ENCODE peak calls at places on chromosomes 1 and 21, in seven cellular contexts. One of them, this sample, is unnamed.

GRCh38 chr21:46196733-46197132 is 12.5 kb upstream of the SPATC1L start:
- DNase-seq in dorsolateral prefrontal cortex: no peak
- DNase-seq in cardiac muscle cell: no peak
- DNase-seq in fibroblast of lung: no peak
- DNase-seq in heart left ventricle: no peak
- DNase-seq in A549: no peak
- DNase-seq in brain microvascular endothelial cell: no peak
- DNase-seq in this sample: no peak

GRCh38 chr1:30908886-30909777 is 574 bp upstream of the SDC3 start:
- DNase-seq in brain microvascular endothelial cell: no peak
- DNase-seq in heart left ventricle: peak; percentile 42
- DNase-seq in fibroblast of lung: no peak
- DNase-seq in cardiac muscle cell: peak; percentile 46
- DNase-seq in A549: no peak
- DNase-seq in dorsolateral prefrontal cortex: peak; percentile 54
- DNase-seq in this sample: no peak

GRCh38 chr21:27425574-27425973 is 458.7 kb upstream of the ADAMTS5 start:
- DNase-seq in A549: no peak
- DNase-seq in cardiac muscle cell: no peak
- DNase-seq in dorsolateral prefrontal cortex: no peak
- DNase-seq in brain microvascular endothelial cell: no peak
- DNase-seq in fibroblast of lung: peak; percentile 68
- DNase-seq in heart left ventricle: no peak
- DNase-seq in this sample: no peak

GRCh38 chr21:42346441-42346840 is 4.4 kb downstream of the TFF2 start:
- DNase-seq in dorsolateral prefrontal cortex: no peak
- DNase-seq in A549: no peak
- DNase-seq in fibroblast of lung: no peak
- DNase-seq in cardiac muscle cell: no peak
- DNase-seq in heart left ventricle: no peak
- DNase-seq in brain microvascular endothelial cell: no peak
- DNase-seq in this sample: no peak

GRCh38 chr21:33660406-33660805 is 18.1 kb downstream of the ITSN1 start:
- DNase-seq in heart left ventricle: no peak
- DNase-seq in dorsolateral prefrontal cortex: no peak
- DNase-seq in brain microvascular endothelial cell: no peak
- DNase-seq in A549: no peak
- DNase-seq in cardiac muscle cell: no peak
- DNase-seq in fibroblast of lung: no peak
- DNase-seq in this sample: no peak

GRCh38 chr1:78047131-78047530 is 1.4 kb downstream of the GIPC2 start:
- DNase-seq in dorsolateral prefrontal cortex: no peak
- DNase-seq in brain microvascular endothelial cell: no peak
- DNase-seq in fibroblast of lung: no peak
- DNase-seq in cardiac muscle cell: no peak
- DNase-seq in heart left ventricle: no peak
- DNase-seq in A549: no peak
- DNase-seq in this sample: no peak

GRCh38 chr1:170538687-170539086 is 6.7 kb downstream of the GORAB start:
- DNase-seq in cardiac muscle cell: no peak
- DNase-seq in brain microvascular endothelial cell: no peak
- DNase-seq in fibroblast of lung: no peak
- DNase-seq in dorsolateral prefrontal cortex: no peak
- DNase-seq in heart left ventricle: no peak
- DNase-seq in A549: no peak
- DNase-seq in this sample: no peak

GRCh38 chr1:26405281-26405915 is 5.2 kb upstream of the LIN28A start:
- DNase-seq in A549: no peak
- DNase-seq in fibroblast of lung: no peak
- DNase-seq in cardiac muscle cell: no peak
- DNase-seq in dorsolateral prefrontal cortex: no peak
- DNase-seq in brain microvascular endothelial cell: peak; percentile 63
- DNase-seq in heart left ventricle: no peak
- DNase-seq in this sample: no peak

GRCh38 chr1:219463629-219464028 is 149.3 kb downstream of the ZC3H11B start:
- DNase-seq in cardiac muscle cell: no peak
- DNase-seq in fibroblast of lung: peak; percentile 26
- DNase-seq in heart left ventricle: peak; percentile 19
- DNase-seq in brain microvascular endothelial cell: no peak
- DNase-seq in dorsolateral prefrontal cortex: peak; percentile 16
- DNase-seq in A549: no peak
- DNase-seq in this sample: no peak

GRCh38 chr1:230071316-230071715 is 4.3 kb downstream of the GALNT2 start:
- DNase-seq in A549: no peak
- DNase-seq in fibroblast of lung: no peak
- DNase-seq in cardiac muscle cell: no peak
- DNase-seq in brain microvascular endothelial cell: no peak
- DNase-seq in heart left ventricle: no peak
- DNase-seq in dorsolateral prefrontal cortex: no peak
- DNase-seq in this sample: no peak

GRCh38 chr1:14390816-14391215 is 207.7 kb upstream of the KAZN start:
- DNase-seq in cardiac muscle cell: peak; percentile 10
- DNase-seq in dorsolateral prefrontal cortex: no peak
- DNase-seq in heart left ventricle: no peak
- DNase-seq in brain microvascular endothelial cell: no peak
- DNase-seq in fibroblast of lung: no peak
- DNase-seq in A549: no peak
- DNase-seq in this sample: no peak

GRCh38 chr1:54850082-54850730 is 36.8 kb downstream of the DHCR24 start:
- DNase-seq in brain microvascular endothelial cell: no peak
- DNase-seq in A549: no peak
- DNase-seq in dorsolateral prefrontal cortex: no peak
- DNase-seq in cardiac muscle cell: no peak
- DNase-seq in fibroblast of lung: peak; percentile 32
- DNase-seq in heart left ventricle: no peak
- DNase-seq in this sample: no peak

GRCh38 chr1:200042437-200043329 is 15.2 kb downstream of the NR5A2 start:
- DNase-seq in fibroblast of lung: no peak
- DNase-seq in brain microvascular endothelial cell: no peak
- DNase-seq in dorsolateral prefrontal cortex: no peak
- DNase-seq in cardiac muscle cell: no peak
- DNase-seq in heart left ventricle: no peak
- DNase-seq in A549: no peak
- DNase-seq in this sample: peak; percentile 20

GRCh38 chr1:119659628-119660027 is 11.6 kb upstream of the ZNF697 start:
- DNase-seq in dorsolateral prefrontal cortex: no peak
- DNase-seq in cardiac muscle cell: peak; percentile 22
- DNase-seq in fibroblast of lung: peak; percentile 66
- DNase-seq in heart left ventricle: peak; percentile 55
- DNase-seq in A549: no peak
- DNase-seq in brain microvascular endothelial cell: no peak
- DNase-seq in this sample: no peak

GRCh38 chr1:18932387-18932786 is 24.1 kb downstream of the IFFO2 start:
- DNase-seq in fibroblast of lung: no peak
- DNase-seq in cardiac muscle cell: no peak
- DNase-seq in heart left ventricle: no peak
- DNase-seq in A549: no peak
- DNase-seq in brain microvascular endothelial cell: no peak
- DNase-seq in dorsolateral prefrontal cortex: no peak
- DNase-seq in this sample: no peak

GRCh38 chr1:66210653-66211052 is 323.3 kb upstream of the SGIP1 start:
- DNase-seq in A549: no peak
- DNase-seq in fibroblast of lung: no peak
- DNase-seq in brain microvascular endothelial cell: no peak
- DNase-seq in heart left ventricle: no peak
- DNase-seq in cardiac muscle cell: no peak
- DNase-seq in dorsolateral prefrontal cortex: no peak
- DNase-seq in this sample: no peak

GRCh38 chr1:47587891-47588582 is 150.2 kb downstream of the FOXD2 start:
- DNase-seq in brain microvascular endothelial cell: peak; percentile 28
- DNase-seq in fibroblast of lung: no peak
- DNase-seq in dorsolateral prefrontal cortex: no peak
- DNase-seq in heart left ventricle: peak; percentile 52
- DNase-seq in cardiac muscle cell: peak; percentile 70
- DNase-seq in A549: no peak
- DNase-seq in this sample: no peak

GRCh38 chr21:44614161-44614631 is 2.3 kb downstream of the KRTAP10-8 start:
- DNase-seq in brain microvascular endothelial cell: no peak
- DNase-seq in fibroblast of lung: no peak
- DNase-seq in cardiac muscle cell: no peak
- DNase-seq in A549: no peak
- DNase-seq in heart left ventricle: no peak
- DNase-seq in dorsolateral prefrontal cortex: no peak
- DNase-seq in this sample: no peak

DNA sequence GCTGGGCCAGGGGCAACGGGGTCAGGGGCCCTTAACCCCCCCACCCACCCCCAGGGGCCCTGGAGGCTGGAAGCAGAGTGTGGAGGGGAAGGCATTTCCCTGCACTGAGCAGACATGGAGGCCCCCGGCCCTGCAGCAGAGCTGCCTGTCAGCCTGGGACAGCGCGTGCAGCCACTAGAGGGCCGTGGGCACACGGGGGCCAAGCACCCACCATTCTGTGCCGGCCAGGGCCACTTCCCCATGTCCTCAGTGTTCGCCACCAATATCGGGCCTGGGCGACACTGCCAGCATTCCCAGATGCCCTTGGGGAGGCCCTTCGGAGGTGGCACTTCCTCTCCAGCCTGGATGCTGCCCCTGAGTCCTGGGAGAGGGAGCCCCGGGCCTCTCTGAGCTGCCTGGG is 23.2 kb upstream of the ARHGEF16 start:
- DNase-seq in brain microvascular endothelial cell: no peak
- DNase-seq in A549: peak; percentile 34
- DNase-seq in dorsolateral prefrontal cortex: no peak
- DNase-seq in fibroblast of lung: no peak
- DNase-seq in heart left ventricle: no peak
- DNase-seq in cardiac muscle cell: no peak
- DNase-seq in this sample: no peak
- TF ChIP-seq CTCF in brain microvascular endothelial cell: peak; percentile 61
- TF ChIP-seq CTCF in A549: peak; percentile 27
- TF ChIP-seq CTCF in dorsolateral prefrontal cortex: no peak
- TF ChIP-seq CTCF in fibroblast of lung: no peak
- TF ChIP-seq CTCF in heart left ventricle: no peak
- TF ChIP-seq CTCF in cardiac muscle cell: peak; percentile 13
- TF ChIP-seq CTCF in this sample: peak; percentile 14

DNA sequence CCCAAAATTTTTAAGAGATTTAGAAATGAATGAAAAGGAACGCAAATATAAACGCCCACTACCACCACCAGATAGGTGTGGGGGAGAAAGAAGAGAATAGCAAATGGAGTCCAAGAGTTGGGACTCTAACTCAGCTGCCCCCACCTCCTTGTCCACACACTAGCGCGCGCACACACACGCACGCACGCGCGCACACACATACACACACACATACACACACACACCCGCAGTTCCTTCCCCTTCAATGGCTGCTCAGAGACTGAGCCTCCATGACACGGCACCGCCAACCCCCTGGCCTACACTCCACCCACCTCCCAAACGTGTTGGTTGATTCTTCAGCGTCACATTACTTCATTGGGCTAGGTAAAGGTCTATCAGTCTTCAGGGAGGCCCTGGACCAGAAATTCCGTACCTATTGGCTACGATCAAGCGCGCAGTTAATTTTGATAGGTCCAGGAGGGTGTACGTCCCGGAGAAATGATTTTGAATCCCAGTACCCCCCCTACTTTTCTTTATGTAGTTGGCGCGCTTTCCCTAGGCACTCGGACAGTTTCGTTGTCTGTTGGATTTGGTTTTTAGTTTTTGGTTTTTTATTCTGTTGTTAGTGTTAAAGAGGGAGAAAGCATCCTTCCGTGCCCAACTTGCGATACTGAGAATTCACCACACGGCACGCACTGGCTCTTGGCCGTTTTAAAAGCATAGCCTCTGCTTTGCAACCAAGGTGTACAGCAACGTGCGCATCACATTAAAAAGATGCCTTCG is at the start of gene ANP32E:
- DNase-seq in brain microvascular endothelial cell: peak; percentile 100
- DNase-seq in dorsolateral prefrontal cortex: peak; percentile 97
- DNase-seq in cardiac muscle cell: peak; percentile 97
- DNase-seq in fibroblast of lung: peak; percentile 100
- DNase-seq in heart left ventricle: peak; percentile 96
- DNase-seq in A549: peak; percentile 99
- DNase-seq in this sample: peak; percentile 97
- TF ChIP-seq CTCF in brain microvascular endothelial cell: no peak
- TF ChIP-seq CTCF in dorsolateral prefrontal cortex: no peak
- TF ChIP-seq CTCF in cardiac muscle cell: no peak
- TF ChIP-seq CTCF in fibroblast of lung: peak; percentile 32
- TF ChIP-seq CTCF in heart left ventricle: no peak
- TF ChIP-seq CTCF in A549: no peak
- TF ChIP-seq CTCF in this sample: no peak

GRCh38 chr1:4150262-4150661 is 250.2 kb upstream of the C1orf174 start:
- DNase-seq in heart left ventricle: no peak
- DNase-seq in fibroblast of lung: no peak
- DNase-seq in brain microvascular endothelial cell: no peak
- DNase-seq in dorsolateral prefrontal cortex: no peak
- DNase-seq in cardiac muscle cell: no peak
- DNase-seq in A549: no peak
- DNase-seq in this sample: no peak
- TF ChIP-seq CTCF in heart left ventricle: no peak
- TF ChIP-seq CTCF in fibroblast of lung: no peak
- TF ChIP-seq CTCF in brain microvascular endothelial cell: no peak
- TF ChIP-seq CTCF in dorsolateral prefrontal cortex: no peak
- TF ChIP-seq CTCF in cardiac muscle cell: no peak
- TF ChIP-seq CTCF in A549: no peak
- TF ChIP-seq CTCF in this sample: no peak

DNA sequence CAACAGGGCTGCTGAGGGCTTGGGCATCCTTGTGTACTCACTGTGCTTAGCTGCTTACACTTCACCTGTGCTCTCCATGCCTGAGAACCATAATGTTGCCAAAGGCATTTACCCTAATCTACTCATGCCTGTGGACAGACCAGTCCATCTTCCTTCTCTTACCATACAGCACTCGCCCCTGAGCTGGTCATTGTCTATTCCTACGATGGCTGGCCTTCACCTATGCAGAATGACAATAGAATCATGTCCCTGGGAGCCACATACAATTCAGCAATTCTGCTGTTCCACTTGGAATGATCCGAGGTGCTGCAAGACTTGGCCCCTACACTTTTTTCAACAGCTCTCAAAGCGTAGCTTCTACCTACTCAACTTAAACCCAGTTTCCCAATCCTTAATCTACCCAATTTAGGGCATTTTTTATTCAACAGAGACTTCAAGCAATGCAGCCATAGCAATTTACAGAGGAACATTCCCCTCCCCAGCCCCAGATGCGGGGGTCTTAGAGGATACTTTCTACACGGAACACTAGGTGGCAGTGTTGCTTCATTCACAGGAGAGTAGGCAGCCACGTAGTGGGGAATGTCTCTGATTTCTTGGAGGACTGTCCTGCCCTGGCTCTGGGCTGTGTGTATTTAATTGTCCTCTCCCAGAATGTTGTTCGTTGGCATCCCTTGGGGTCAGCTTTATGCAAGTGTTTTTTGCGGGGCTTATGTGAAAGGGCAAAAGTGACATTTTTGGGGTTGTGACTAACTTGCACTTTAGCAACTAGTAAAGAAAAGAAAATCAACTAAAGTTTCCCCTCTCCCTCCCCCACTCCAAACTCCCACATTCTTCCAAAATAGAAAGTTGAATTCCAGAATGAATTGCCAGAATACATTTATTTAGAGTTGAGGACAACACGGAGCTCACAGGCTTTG is 96.8 kb downstream of the PAPPA2 start:
- DNase-seq in A549: peak; percentile 55
- DNase-seq in cardiac muscle cell: peak; percentile 90
- DNase-seq in dorsolateral prefrontal cortex: peak; percentile 48
- DNase-seq in brain microvascular endothelial cell: peak; percentile 9
- DNase-seq in fibroblast of lung: peak; percentile 67
- DNase-seq in heart left ventricle: peak; percentile 40
- DNase-seq in this sample: peak; percentile 57
- TF ChIP-seq CTCF in A549: peak; percentile 85
- TF ChIP-seq CTCF in cardiac muscle cell: peak; percentile 74
- TF ChIP-seq CTCF in dorsolateral prefrontal cortex: peak; percentile 91
- TF ChIP-seq CTCF in brain microvascular endothelial cell: peak; percentile 59
- TF ChIP-seq CTCF in fibroblast of lung: peak; percentile 79
- TF ChIP-seq CTCF in heart left ventricle: peak; percentile 75
- TF ChIP-seq CTCF in this sample: peak; percentile 72

GRCh38 chr1:11130406-11130805 is 30.7 kb upstream of the EXOSC10 start:
- DNase-seq in cardiac muscle cell: no peak
- DNase-seq in A549: no peak
- DNase-seq in heart left ventricle: no peak
- DNase-seq in dorsolateral prefrontal cortex: no peak
- DNase-seq in brain microvascular endothelial cell: no peak
- DNase-seq in fibroblast of lung: no peak
- DNase-seq in this sample: no peak
- TF ChIP-seq CTCF in cardiac muscle cell: no peak
- TF ChIP-seq CTCF in A549: no peak
- TF ChIP-seq CTCF in heart left ventricle: no peak
- TF ChIP-seq CTCF in dorsolateral prefrontal cortex: no peak
- TF ChIP-seq CTCF in brain microvascular endothelial cell: no peak
- TF ChIP-seq CTCF in fibroblast of lung: no peak
- TF ChIP-seq CTCF in this sample: no peak

This sample was measured in GM10248.